ENCODE peak calls at places on chromosomes 16 and 17, in eight cellular contexts. One of them, this sample, is unnamed.

GRCh38 chr16:15607700-15608396 is 35.1 kb downstream of the MARF1 start:
- DNase-seq in mucosa of descending colon: no peak
- DNase-seq in fibroblast of pulmonary artery: peak; percentile 39
- DNase-seq in mammary epithelial cell: peak; percentile 6
- DNase-seq in HFF-Myc: no peak
- DNase-seq in AG10803: no peak
- DNase-seq in NB4: peak; percentile 29
- DNase-seq in AG09319: no peak
- DNase-seq in this sample: no peak

GRCh38 chr16:74792225-74792624 is 17.6 kb upstream of the FA2H start:
- DNase-seq in mucosa of descending colon: no peak
- DNase-seq in fibroblast of pulmonary artery: no peak
- DNase-seq in mammary epithelial cell: no peak
- DNase-seq in HFF-Myc: no peak
- DNase-seq in AG10803: no peak
- DNase-seq in NB4: no peak
- DNase-seq in AG09319: no peak
- DNase-seq in this sample: no peak

GRCh38 chr16:86511317-86512161 is 1.2 kb downstream of the FOXF1 start:
- DNase-seq in mucosa of descending colon: no peak
- DNase-seq in fibroblast of pulmonary artery: no peak
- DNase-seq in mammary epithelial cell: no peak
- DNase-seq in HFF-Myc: no peak
- DNase-seq in AG10803: no peak
- DNase-seq in NB4: no peak
- DNase-seq in AG09319: no peak
- DNase-seq in this sample: no peak

GRCh38 chr17:74839955-74840354 is 19.7 kb downstream of the GRIN2C start:
- DNase-seq in mucosa of descending colon: no peak
- DNase-seq in fibroblast of pulmonary artery: no peak
- DNase-seq in mammary epithelial cell: no peak
- DNase-seq in HFF-Myc: no peak
- DNase-seq in AG10803: no peak
- DNase-seq in NB4: no peak
- DNase-seq in AG09319: no peak
- DNase-seq in this sample: no peak

GRCh38 chr17:44409309-44410028 is 20.0 kb upstream of the ITGA2B start:
- DNase-seq in mucosa of descending colon: no peak
- DNase-seq in fibroblast of pulmonary artery: no peak
- DNase-seq in mammary epithelial cell: no peak
- DNase-seq in HFF-Myc: no peak
- DNase-seq in AG10803: no peak
- DNase-seq in NB4: no peak
- DNase-seq in AG09319: no peak
- DNase-seq in this sample: no peak

GRCh38 chr17:63282455-63282854 is 163.7 kb downstream of the CYB561 start:
- DNase-seq in mucosa of descending colon: no peak
- DNase-seq in fibroblast of pulmonary artery: no peak
- DNase-seq in mammary epithelial cell: no peak
- DNase-seq in HFF-Myc: no peak
- DNase-seq in AG10803: no peak
- DNase-seq in NB4: no peak
- DNase-seq in AG09319: no peak
- DNase-seq in this sample: no peak

GRCh38 chr17:16918443-16918842 is 53.5 kb downstream of the TNFRSF13B start:
- DNase-seq in mucosa of descending colon: peak; percentile 33
- DNase-seq in fibroblast of pulmonary artery: no peak
- DNase-seq in mammary epithelial cell: no peak
- DNase-seq in HFF-Myc: no peak
- DNase-seq in AG10803: no peak
- DNase-seq in NB4: no peak
- DNase-seq in AG09319: no peak
- DNase-seq in this sample: no peak

GRCh38 chr17:17818088-17818526 is 18.7 kb downstream of the SREBF1 start:
- DNase-seq in mucosa of descending colon: peak; percentile 78
- DNase-seq in fibroblast of pulmonary artery: peak; percentile 34
- DNase-seq in mammary epithelial cell: no peak
- DNase-seq in HFF-Myc: no peak
- DNase-seq in AG10803: no peak
- DNase-seq in NB4: peak; percentile 69
- DNase-seq in AG09319: no peak
- DNase-seq in this sample: no peak

GRCh38 chr17:11981862-11982261 is 15.4 kb downstream of the ZNF18 start:
- DNase-seq in mucosa of descending colon: no peak
- DNase-seq in fibroblast of pulmonary artery: no peak
- DNase-seq in mammary epithelial cell: no peak
- DNase-seq in HFF-Myc: no peak
- DNase-seq in AG10803: no peak
- DNase-seq in NB4: no peak
- DNase-seq in AG09319: no peak
- DNase-seq in this sample: no peak

GRCh38 chr17:11991461-11991860 is 5.8 kb downstream of the ZNF18 start:
- DNase-seq in mucosa of descending colon: no peak
- DNase-seq in fibroblast of pulmonary artery: no peak
- DNase-seq in mammary epithelial cell: no peak
- DNase-seq in HFF-Myc: no peak
- DNase-seq in AG10803: no peak
- DNase-seq in NB4: no peak
- DNase-seq in AG09319: no peak
- DNase-seq in this sample: no peak

GRCh38 chr17:11986939-11987329 is 10.3 kb downstream of the ZNF18 start:
- DNase-seq in mucosa of descending colon: no peak
- DNase-seq in fibroblast of pulmonary artery: peak; percentile 76
- DNase-seq in mammary epithelial cell: peak; percentile 47
- DNase-seq in HFF-Myc: peak; percentile 33
- DNase-seq in AG10803: peak; percentile 53
- DNase-seq in NB4: peak; percentile 42
- DNase-seq in AG09319: no peak
- DNase-seq in this sample: no peak

GRCh38 chr17:11990363-11990983 is 6.8 kb downstream of the ZNF18 start:
- DNase-seq in mucosa of descending colon: peak; percentile 41
- DNase-seq in fibroblast of pulmonary artery: no peak
- DNase-seq in mammary epithelial cell: no peak
- DNase-seq in HFF-Myc: no peak
- DNase-seq in AG10803: no peak
- DNase-seq in NB4: no peak
- DNase-seq in AG09319: no peak
- DNase-seq in this sample: no peak

GRCh38 chr17:11986179-11986938 is 10.9 kb downstream of the ZNF18 start:
- DNase-seq in mucosa of descending colon: no peak
- DNase-seq in fibroblast of pulmonary artery: no peak
- DNase-seq in mammary epithelial cell: no peak
- DNase-seq in HFF-Myc: no peak
- DNase-seq in AG10803: peak; percentile 65
- DNase-seq in NB4: no peak
- DNase-seq in AG09319: no peak
- DNase-seq in this sample: no peak
- TF ChIP-seq CTCF in mucosa of descending colon: no peak
- TF ChIP-seq CTCF in fibroblast of pulmonary artery: no peak
- TF ChIP-seq CTCF in mammary epithelial cell: no peak
- TF ChIP-seq CTCF in HFF-Myc: no peak
- TF ChIP-seq CTCF in AG10803: no peak
- TF ChIP-seq CTCF in NB4: no peak
- TF ChIP-seq CTCF in AG09319: no peak
- TF ChIP-seq CTCF in this sample: no peak

DNA sequence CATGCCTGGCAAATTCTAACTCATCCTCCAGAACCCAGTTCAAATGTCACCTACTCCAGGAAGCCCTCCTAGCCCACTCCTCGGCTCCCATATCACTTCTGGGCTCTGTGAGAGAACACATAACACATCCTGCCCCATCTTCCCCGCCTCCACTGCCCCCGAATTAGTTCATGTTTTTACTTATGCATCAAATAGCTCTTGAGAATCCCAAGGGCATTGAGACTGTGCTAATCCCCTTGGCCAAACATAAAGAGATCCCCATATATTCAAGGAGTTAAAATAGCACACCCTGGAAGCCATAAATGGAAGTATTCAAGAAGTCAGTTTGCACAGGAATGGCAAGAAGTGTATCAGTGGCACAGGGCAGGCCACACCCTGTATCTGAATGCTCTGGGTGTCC is 2.0 kb upstream of the CREBBP start:
- DNase-seq in mucosa of descending colon: no peak
- DNase-seq in fibroblast of pulmonary artery: no peak
- DNase-seq in mammary epithelial cell: no peak
- DNase-seq in HFF-Myc: no peak
- DNase-seq in AG10803: no peak
- DNase-seq in NB4: no peak
- DNase-seq in AG09319: no peak
- DNase-seq in this sample: no peak
- TF ChIP-seq CTCF in mucosa of descending colon: no peak
- TF ChIP-seq CTCF in fibroblast of pulmonary artery: no peak
- TF ChIP-seq CTCF in mammary epithelial cell: no peak
- TF ChIP-seq CTCF in HFF-Myc: no peak
- TF ChIP-seq CTCF in AG10803: no peak
- TF ChIP-seq CTCF in NB4: no peak
- TF ChIP-seq CTCF in AG09319: no peak
- TF ChIP-seq CTCF in this sample: no peak

GRCh38 chr16:29820271-29820701 is at the start of gene MVP:
- DNase-seq in mucosa of descending colon: peak; percentile 91
- DNase-seq in fibroblast of pulmonary artery: peak; percentile 63
- DNase-seq in mammary epithelial cell: peak; percentile 66
- DNase-seq in HFF-Myc: no peak
- DNase-seq in AG10803: peak; percentile 70
- DNase-seq in NB4: peak; percentile 58
- DNase-seq in AG09319: no peak
- DNase-seq in this sample: no peak

GRCh38 chr16:29821663-29822115 is 1.4 kb downstream of the MVP start:
- DNase-seq in mucosa of descending colon: peak; percentile 64
- DNase-seq in fibroblast of pulmonary artery: peak; percentile 75
- DNase-seq in mammary epithelial cell: peak; percentile 68
- DNase-seq in HFF-Myc: no peak
- DNase-seq in AG10803: peak; percentile 86
- DNase-seq in NB4: no peak
- DNase-seq in AG09319: no peak
- DNase-seq in this sample: no peak

GRCh38 chr16:29820730-29821662 is 734 bp downstream of the MVP start:
- DNase-seq in mucosa of descending colon: peak; percentile 93
- DNase-seq in fibroblast of pulmonary artery: peak; percentile 23
- DNase-seq in mammary epithelial cell: peak; percentile 55
- DNase-seq in HFF-Myc: no peak
- DNase-seq in AG10803: peak; percentile 32
- DNase-seq in NB4: no peak
- DNase-seq in AG09319: no peak
- DNase-seq in this sample: no peak

GRCh38 chr16:29818082-29818481 is 2.1 kb downstream of the PAGR1 start:
- DNase-seq in mucosa of descending colon: no peak
- DNase-seq in fibroblast of pulmonary artery: no peak
- DNase-seq in mammary epithelial cell: no peak
- DNase-seq in HFF-Myc: no peak
- DNase-seq in AG10803: no peak
- DNase-seq in NB4: no peak
- DNase-seq in AG09319: no peak
- DNase-seq in this sample: no peak

DNA sequence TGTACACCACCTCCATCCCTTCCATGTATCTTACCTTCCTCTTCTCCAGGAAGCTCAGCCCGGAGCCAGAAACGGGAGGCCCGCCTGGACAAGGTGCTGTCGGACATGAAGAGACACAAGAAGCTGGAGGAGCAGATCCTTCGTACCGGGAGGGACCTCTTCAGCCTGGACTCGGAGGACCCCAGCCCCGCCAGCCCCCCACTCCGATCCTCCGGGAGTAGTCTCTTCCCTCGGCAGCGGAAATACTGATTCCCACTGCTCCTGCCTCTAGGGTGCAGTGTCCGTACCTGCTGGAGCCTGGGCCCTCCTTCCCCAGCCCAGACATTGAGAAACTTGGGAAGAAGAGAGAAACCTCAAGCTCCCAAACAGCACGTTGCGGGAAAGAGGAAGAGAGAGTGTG is 756 bp upstream of the MVP start:
- DNase-seq in mucosa of descending colon: peak; percentile 68
- DNase-seq in fibroblast of pulmonary artery: no peak
- DNase-seq in mammary epithelial cell: peak; percentile 30
- DNase-seq in HFF-Myc: no peak
- DNase-seq in AG10803: no peak
- DNase-seq in NB4: no peak
- DNase-seq in AG09319: no peak
- DNase-seq in this sample: no peak
- TF ChIP-seq CTCF in mucosa of descending colon: peak; percentile 20
- TF ChIP-seq CTCF in fibroblast of pulmonary artery: no peak
- TF ChIP-seq CTCF in mammary epithelial cell: peak; percentile 38
- TF ChIP-seq CTCF in HFF-Myc: peak; percentile 29
- TF ChIP-seq CTCF in AG10803: no peak
- TF ChIP-seq CTCF in NB4: no peak
- TF ChIP-seq CTCF in AG09319: no peak
- TF ChIP-seq CTCF in this sample: no peak

GRCh38 chr16:10743610-10744369 is at the start of gene NUBP1:
- DNase-seq in mucosa of descending colon: peak; percentile 100
- DNase-seq in fibroblast of pulmonary artery: peak; percentile 98
- DNase-seq in mammary epithelial cell: peak; percentile 98
- DNase-seq in HFF-Myc: peak; percentile 86
- DNase-seq in AG10803: peak; percentile 99
- DNase-seq in NB4: peak; percentile 98
- DNase-seq in AG09319: peak; percentile 97
- DNase-seq in this sample: peak; percentile 99
- TF ChIP-seq CTCF in mucosa of descending colon: no peak
- TF ChIP-seq CTCF in fibroblast of pulmonary artery: no peak
- TF ChIP-seq CTCF in mammary epithelial cell: no peak
- TF ChIP-seq CTCF in HFF-Myc: no peak
- TF ChIP-seq CTCF in AG10803: no peak
- TF ChIP-seq CTCF in NB4: no peak
- TF ChIP-seq CTCF in AG09319: no peak
- TF ChIP-seq CTCF in this sample: no peak